ENCODE peak calls at places on chromosomes 4 and X, in ten cellular contexts. D, Z, I, M, S, Q, C, X, F and A are unnamed samples.

GRCh38 chr4:25551608-25552007 is 104.0 kb upstream of the SLC34A2 start:
- DNase-seq in D (no peak), Z (no peak), I (no peak), M (no peak), S (no peak), Q (no peak), C (no peak), X (no peak), F (no peak), A (no peak)

GRCh38 chrX:46703980-46704379 is 54.9 kb downstream of the SLC9A7 start:
- DNase-seq in D (no peak), Z (no peak), I (no peak), M (no peak), S (no peak), Q (no peak), C (no peak), X (no peak), F (no peak), A (no peak)

GRCh38 chr4:126071346-126072333 is 756.9 kb downstream of the FAT4 start:
- DNase-seq in D (peak), Z (no peak), I (no peak), M (peak), S (no peak), Q (no peak), C (no peak), X (no peak), F (no peak), A (no peak)

GRCh38 chr4:72055566-72055965 is 23.8 kb downstream of the NPFFR2 start:
- DNase-seq in D (no peak), Z (no peak), I (no peak), M (no peak), S (no peak), Q (no peak), C (no peak), X (no peak), F (no peak), A (no peak)

GRCh38 chr4:6308890-6309643 is 39.4 kb downstream of the WFS1 start:
- DNase-seq in D (no peak), Z (no peak), I (no peak), M (peak), S (no peak), Q (no peak), C (peak), X (no peak), F (no peak), A (no peak)

GRCh38 chrX:31500920-31501319 is 429.1 kb upstream of the FTHL17 start:
- DNase-seq in D (no peak), Z (no peak), I (no peak), M (no peak), S (no peak), Q (no peak), C (no peak), X (no peak), F (no peak), A (no peak)

GRCh38 chr4:8779371-8779988 is 92.2 kb downstream of the HMX1 start:
- DNase-seq in D (no peak), Z (no peak), I (no peak), M (no peak), S (no peak), Q (no peak), C (no peak), X (no peak), F (no peak), A (no peak)

GRCh38 chr4:175986-176385 is 51.7 kb downstream of the ZNF718 start:
- DNase-seq in D (no peak), Z (no peak), I (no peak), M (no peak), S (no peak), Q (no peak), C (no peak), X (no peak), F (no peak), A (no peak)

GRCh38 chrX:45353462-45353861 is 152.8 kb upstream of the DIPK2B start:
- DNase-seq in D (no peak), Z (no peak), I (no peak), M (no peak), S (no peak), Q (no peak), C (no peak), X (no peak), F (no peak), A (no peak)

GRCh38 chr4:104641427-104641826 is 146.7 kb upstream of the CXXC4 start:
- DNase-seq in D (no peak), Z (no peak), I (no peak), M (no peak), S (no peak), Q (no peak), C (peak), X (no peak), F (no peak), A (no peak)

GRCh38 chrX:459611-460010 is 72.9 kb upstream of the PPP2R3B start:
- DNase-seq in D (no peak), Z (no peak), I (no peak), M (no peak), S (no peak), Q (no peak), C (no peak), X (no peak), F (no peak), A (no peak)

GRCh38 chrX:39703307-39703706 is 394.5 kb downstream of the BCOR start:
- DNase-seq in D (no peak), Z (no peak), I (no peak), M (no peak), S (no peak), Q (no peak), C (no peak), X (no peak), F (no peak), A (no peak)

GRCh38 chr4:15882675-15883086 is 55.9 kb downstream of the FGFBP1 start:
- DNase-seq in D (peak), Z (peak), I (no peak), M (peak), S (peak), Q (peak), C (peak), X (peak), F (peak), A (no peak)

GRCh38 chr4:174999407-174999806 is 81.2 kb downstream of the ADAM29 start:
- DNase-seq in D (no peak), Z (no peak), I (no peak), M (no peak), S (no peak), Q (no peak), C (no peak), X (peak), F (peak), A (no peak)

GRCh38 chrX:154526901-154527675 is 11.1 kb upstream of the FAM3A start:
- DNase-seq in D (peak), Z (no peak), I (peak), M (peak), S (peak), Q (peak), C (peak), X (peak), F (no peak), A (peak)

GRCh38 chr4:186591651-186592050 is 36.3 kb upstream of the MTNR1A start:
- DNase-seq in D (no peak), Z (no peak), I (no peak), M (no peak), S (no peak), Q (no peak), C (no peak), X (no peak), F (no peak), A (no peak)

GRCh38 chr4:96913437-96914075 is 1073.7 kb downstream of the PDHA2 start:
- DNase-seq in D (no peak), Z (no peak), I (no peak), M (no peak), S (no peak), Q (no peak), C (no peak), X (no peak), F (peak), A (peak)

GRCh38 chr4:142351958-142352357 is 494.1 kb downstream of the INPP4B start:
- DNase-seq in D (no peak), Z (no peak), I (no peak), M (no peak), S (no peak), Q (no peak), C (no peak), X (no peak), F (no peak), A (no peak)